ENCODE peak calls at places on chromosomes 6 and 20, in five cellular contexts. I is neural crest cell; X is stimulated activated CD4-positive, alpha-beta T cell treated with anti-CD3 and anti-CD28 coated beads, Interleukin-1b, Interleukin-23, amount 100 ng/mL, for 4 hours; L is GM12865; V is tibial artery. A is an unnamed sample.

GRCh38 chr20:62711703-62712101 is 3.1 kb downstream of the NTSR1 start:
- DNase-seq in X (no peak), L (no peak), V (no peak), I (no peak), A (no peak)

GRCh38 chr6:137416376-137417109 is 77.7 kb downstream of the OLIG3 start:
- DNase-seq in I (no peak), L (no peak), X (no peak), V (no peak), A (peak; percentile 46)

GRCh38 chr6:26129656-26130055 is 42.4 kb downstream of the HFE start:
- DNase-seq in X (no peak), L (no peak), V (no peak), I (no peak), A (no peak)

GRCh38 chr6:145964948-145965366 is 799 bp upstream of the SHPRH start:
- DNase-seq in I (no peak), V (no peak), L (no peak), X (no peak), A (no peak)

GRCh38 chr20:38167851-38168760 is 3.0 kb upstream of the TGM2 start:
- DNase-seq in I (no peak), X (no peak), V (peak; percentile 96), L (no peak), A (peak; percentile 97)

GRCh38 chr20:37319120-37319717 is 26.7 kb upstream of the SRC start:
- DNase-seq in L (no peak), X (no peak), V (no peak), I (no peak), A (no peak)

GRCh38 chr6:8940356-8940755 is 505.0 kb upstream of the SLC35B3 start:
- DNase-seq in L (no peak), V (no peak), I (no peak), X (no peak), A (no peak)

GRCh38 chr20:595330-596308 is 14.5 kb downstream of the TCF15 start:
- DNase-seq in V (no peak), I (no peak), L (no peak), X (no peak), A (peak; percentile 16)

GRCh38 chr20:14896569-14896968 is 559.2 kb upstream of the FLRT3 start:
- DNase-seq in L (no peak), X (no peak), I (no peak), V (no peak), A (no peak)

GRCh38 chr6:146361367-146361924 is 182.2 kb upstream of the RAB32 start:
- DNase-seq in I (no peak), X (no peak), L (no peak), V (no peak), A (peak; percentile 63)

GRCh38 chr6:109010703-109011102 is 83.9 kb downstream of the SESN1 start:
- DNase-seq in L (no peak), X (no peak), I (no peak), V (no peak), A (no peak)

GRCh38 chr20:967796-968742 is 34.0 kb downstream of the RSPO4 start:
- DNase-seq in L (peak; percentile 65), X (no peak), I (no peak), V (no peak), A (peak; percentile 49)

GRCh38 chr6:26022166-26022510 is 59.5 kb downstream of the TRIM38 start:
- DNase-seq in V (peak; percentile 79), L (peak; percentile 89), X (no peak), I (peak; percentile 28), A (peak; percentile 78)

GRCh38 chr6:43286995-43287716 is 10.9 kb upstream of the SLC22A7 start:
- DNase-seq in X (no peak), I (no peak), V (no peak), L (no peak), A (no peak)